ENCODE peak calls at places on chromosomes 11 and 22, in eight cellular contexts. F is endothelial cell; D is stimulated activated CD8-positive, alpha-beta memory T cell treated with anti-CD3 and anti-CD28 coated beads, Interleukin-4, amount 100 ng/mL, for 48 hours; S is posterior vena cava; Y is midbrain; J is NCI-H748 treated with DMSO at 0.1 percent for 48 hours; O is anterior cingulate cortex; M is activated CD4-positive, alpha-beta T cell treated with anti-CD3 and anti-CD28 coated beads, Interleukin-2, amount 50 U/mL, for 48 hours. C is an unnamed sample.

GRCh38 chr22:41598081-41598480 is 8.4 kb upstream of the PMM1 start:
- DNase-seq in F (no peak), D (no peak), S (peak), Y (no peak), J (no peak), O (no peak), M (no peak), C (no peak)

GRCh38 chr22:42160830-42161696 is 30.5 kb upstream of the CYP2D6 start:
- DNase-seq in F (no peak), D (no peak), S (peak), Y (no peak), J (no peak), O (no peak), M (no peak), C (no peak)

GRCh38 chr11:118334746-118335145 is 7.8 kb downstream of the CD3D start:
- DNase-seq in F (no peak), D (no peak), S (no peak), Y (no peak), J (no peak), O (no peak), M (no peak), C (no peak)

GRCh38 chr22:25494774-25495173 is 69.7 kb upstream of the GRK3 start:
- DNase-seq in F (no peak), D (no peak), S (no peak), Y (no peak), J (no peak), O (no peak), M (no peak), C (peak)

GRCh38 chr11:121596195-121597145 is 143.7 kb upstream of the SORL1-AS1 start:
- DNase-seq in F (no peak), D (no peak), S (no peak), Y (no peak), J (no peak), O (no peak), M (no peak), C (no peak)

GRCh38 chr11:102559839-102560238 is 29.3 kb upstream of the MMP7 start:
- DNase-seq in F (no peak), D (no peak), S (no peak), Y (no peak), J (no peak), O (no peak), M (no peak), C (no peak)

GRCh38 chr11:63012450-63013238 is 3.0 kb downstream of the SLC22A8 start:
- DNase-seq in F (no peak), D (no peak), S (no peak), Y (no peak), J (no peak), O (no peak), M (no peak), C (no peak)

GRCh38 chr11:107956543-107956942 is 28.3 kb downstream of the RAB39A start:
- DNase-seq in F (no peak), D (no peak), S (no peak), Y (no peak), J (no peak), O (no peak), M (no peak), C (no peak)

GRCh38 chr22:16949561-16949960 is 58.5 kb downstream of the GAB4 start:
- DNase-seq in F (no peak), D (no peak), S (no peak), Y (no peak), J (no peak), O (no peak), M (peak), C (no peak)

C was measured in K562.